ENCODE peak calls at places on chromosomes 1 and 21, in five cellular contexts. M, X, Q, L and J are unnamed samples. For H3K9me3, the result is how much of the 10 kb centered on the place peaks cover.

GRCh38 chr1:39933956-39934941 is 20.7 kb upstream of the MFSD2A start:
- DNase-seq in M (peak), X (peak), Q (peak), L (no peak), J (peak)

GRCh38 chr1:17624540-17625256 is 85.2 kb downstream of the ARHGEF10L start:
- DNase-seq in M (no peak), X (peak), Q (no peak), L (no peak), J (peak)

GRCh38 chr1:48055854-48056253 is 58.7 kb upstream of the TRABD2B start:
- DNase-seq in M (peak), X (no peak), Q (no peak), L (no peak), J (no peak)

GRCh38 chr1:213676741-213677140 is 311.0 kb upstream of the PROX1 start:
- DNase-seq in M (no peak), X (no peak), Q (no peak), L (no peak), J (no peak)

GRCh38 chr1:76037314-76037713 is 37.2 kb upstream of the ST6GALNAC3 start:
- DNase-seq in M (no peak), X (no peak), Q (no peak), L (no peak), J (no peak)

GRCh38 chr1:67626495-67627235 is 58.3 kb upstream of the GADD45A start:
- DNase-seq in M (no peak), X (no peak), Q (no peak), L (no peak), J (no peak)

GRCh38 chr1:156126701-156127534 is 12.4 kb downstream of the LMNA start:
- DNase-seq in M (no peak), X (peak), Q (no peak), L (peak), J (no peak)

GRCh38 chr21:39736716-39737115 is 8.3 kb upstream of the IGSF5 start:
- DNase-seq in M (no peak), X (no peak), Q (no peak), L (no peak), J (no peak)

GRCh38 chr21:43929217-43929971 is 64.4 kb downstream of the AGPAT3 start:
- DNase-seq in M (peak), X (peak), Q (no peak), L (no peak), J (no peak)

GRCh38 chr1:196385109-196385508 is 223.1 kb downstream of the KCNT2 start:
- DNase-seq in M (no peak), X (no peak), Q (no peak), L (no peak), J (no peak)

GRCh38 chr1:165795894-165796293 is 27.2 kb upstream of the TMCO1 start:
- DNase-seq in M (no peak), X (no peak), Q (no peak), L (peak), J (no peak)

GRCh38 chr1:6819641-6820040 is 34.4 kb downstream of the CAMTA1 start:
- DNase-seq in M (no peak), X (no peak), Q (no peak), L (no peak), J (no peak)

GRCh38 chr1:155888481-155888880 is 22.7 kb downstream of the RIT1 start:
- DNase-seq in M (no peak), X (no peak), Q (no peak), L (no peak), J (no peak)

DNA sequence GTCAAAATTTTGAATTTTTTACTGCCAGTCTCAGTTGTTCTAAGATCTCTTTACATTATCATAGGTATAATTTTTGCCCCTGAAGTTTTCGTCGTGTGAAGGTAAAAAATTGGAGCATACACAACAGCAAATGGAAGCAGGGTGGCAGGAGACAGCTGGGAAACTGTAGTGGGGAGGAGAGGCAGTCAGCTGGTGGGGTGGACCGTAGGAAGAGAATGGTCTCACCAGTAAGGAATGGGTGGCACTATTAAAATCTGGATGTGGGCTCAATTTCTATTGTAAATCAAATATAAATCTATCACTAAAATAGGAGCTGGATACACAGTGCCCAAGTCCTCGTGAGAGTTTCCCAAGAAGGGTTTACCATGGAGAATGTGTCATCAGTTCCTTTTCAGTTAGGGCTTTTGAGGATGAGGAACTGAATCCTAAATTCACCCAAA is 10.3 kb upstream of the IRF2BP2 start:
- DNase-seq in M (no peak), X (no peak), Q (no peak), L (no peak), J (peak)
- H3K4me3 ChIP-seq in M (no peak), X (no peak), Q (no peak), L (no peak), J (no peak)

GRCh38 chr1:44355582-44356305 is 687 bp upstream of the ERI3 start:
- DNase-seq in M (no peak), X (no peak), Q (no peak), L (no peak), J (no peak)
- H3K9me3 ChIP-seq in M (under half), X (under half), Q (under half), L (under half), J (under half)

DNA sequence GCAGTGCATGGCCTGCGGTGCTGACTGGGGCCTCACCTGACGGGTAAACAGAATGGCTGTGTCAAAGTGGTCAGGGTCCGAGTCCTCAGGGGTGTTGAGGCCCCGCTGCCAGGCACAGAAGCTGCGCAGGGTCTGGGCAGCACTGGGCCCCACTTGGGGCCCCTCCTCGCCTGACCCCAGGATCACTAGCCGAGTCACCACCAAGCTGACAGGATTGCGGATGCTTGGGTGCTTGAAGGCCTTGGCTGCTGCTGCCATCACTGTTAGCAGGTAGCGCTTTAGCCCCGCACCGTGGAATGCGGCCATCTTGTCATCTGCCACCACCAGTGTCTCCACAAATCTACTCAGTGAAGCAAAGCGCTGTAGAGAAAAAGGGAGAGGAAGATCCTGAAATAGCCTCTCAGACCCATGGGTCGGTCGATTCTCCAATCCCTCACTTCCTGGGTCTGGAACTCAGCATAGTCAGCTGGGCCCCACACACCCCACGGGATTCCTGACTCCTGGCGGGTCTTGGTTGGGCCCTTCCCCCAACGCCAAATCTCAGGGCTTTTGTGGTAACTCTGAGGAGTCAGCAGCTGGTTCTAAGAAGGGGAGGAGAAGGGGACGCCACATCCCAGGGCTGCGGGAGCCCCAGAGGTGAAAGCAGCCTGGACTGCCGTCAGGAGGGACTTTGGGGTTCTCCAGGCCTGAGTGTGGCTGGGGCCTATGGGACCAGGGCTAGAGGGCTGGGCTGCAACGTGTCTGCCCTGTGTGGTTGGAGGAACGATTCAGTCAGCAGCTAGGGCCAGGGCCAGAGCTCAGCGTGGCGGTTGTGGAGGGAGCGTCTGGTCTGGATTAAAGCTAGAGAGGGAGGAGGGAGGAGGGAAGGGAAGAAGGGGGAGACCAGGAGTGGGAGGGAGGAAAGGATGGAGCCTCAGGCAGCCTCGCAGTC is 2.1 kb downstream of the ADAMTS4 start:
- DNase-seq in M (no peak), X (peak), Q (no peak), L (no peak), J (no peak)
- H3K4me3 ChIP-seq in M (peak), X (peak), Q (peak), L (no peak), J (no peak)

GRCh38 chr1:2948751-2949680 is 72.3 kb upstream of the ACTRT2 start:
- DNase-seq in M (no peak), X (peak), Q (no peak), L (no peak), J (peak)

GRCh38 chr1:2945821-2946231 is 75.4 kb upstream of the ACTRT2 start:
- DNase-seq in M (no peak), X (peak), Q (no peak), L (no peak), J (no peak)

GRCh38 chr1:2946291-2946690 is 75.0 kb upstream of the ACTRT2 start:
- DNase-seq in M (no peak), X (peak), Q (no peak), L (no peak), J (no peak)

GRCh38 chr1:2948001-2948750 is 73.1 kb upstream of the ACTRT2 start:
- DNase-seq in M (no peak), X (peak), Q (no peak), L (no peak), J (no peak)

GRCh38 chr1:2946999-2947650 is 74.1 kb upstream of the ACTRT2 start:
- DNase-seq in M (no peak), X (no peak), Q (no peak), L (no peak), J (peak)
- H3K9me3 ChIP-seq in M (under half), X (under half), Q (under half), L (under half), J (under half)

DNA sequence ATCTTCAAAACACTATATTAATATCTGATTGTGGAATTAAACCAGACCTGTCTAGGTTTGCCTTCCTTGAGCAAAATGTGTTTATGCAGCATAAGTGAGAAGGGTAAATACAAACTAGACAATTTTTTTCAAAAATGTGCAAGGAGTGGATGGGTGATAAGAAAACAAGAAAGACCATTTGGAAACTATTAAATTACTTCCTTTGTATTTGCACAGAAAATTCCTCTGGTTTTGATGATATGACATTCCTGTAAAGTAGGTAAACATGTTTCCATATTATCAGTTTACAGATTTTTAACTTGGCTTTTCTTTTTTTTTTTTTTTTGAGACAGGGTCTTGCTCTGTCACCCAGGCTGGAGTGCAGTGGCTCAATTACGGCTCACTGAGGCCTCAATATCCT is 24.8 kb upstream of the SLC30A1 start:
- DNase-seq in M (no peak), X (no peak), Q (no peak), L (no peak), J (no peak)
- H3K4me3 ChIP-seq in M (no peak), X (no peak), Q (no peak), L (no peak), J (no peak)

DNA sequence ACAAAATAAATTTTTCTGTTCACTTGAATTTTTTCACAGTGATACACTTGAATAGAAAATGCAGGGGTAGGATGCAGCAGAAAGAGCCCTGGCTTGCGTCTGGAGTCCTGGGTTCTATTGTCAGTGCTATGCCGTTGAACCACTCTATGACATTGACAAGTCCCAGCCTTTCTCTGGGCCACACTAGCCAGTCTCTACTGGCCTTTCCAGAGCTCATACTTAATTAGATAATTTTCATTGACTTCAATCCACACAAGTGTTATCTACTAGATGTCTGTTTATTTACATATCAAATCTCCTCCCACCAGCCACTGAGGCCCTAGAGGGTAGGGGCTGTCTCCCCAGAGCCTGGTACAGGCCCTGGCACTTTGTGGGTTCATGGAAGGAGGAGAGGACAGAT is 15.5 kb upstream of the CELA3B start:
- DNase-seq in M (no peak), X (no peak), Q (no peak), L (no peak), J (no peak)
- H3K9me3 ChIP-seq in M (under half), X (under half), Q (under half), L (under half), J (under half)

GRCh38 chr1:2374260-2375155 is 16.8 kb downstream of the MORN1 start:
- DNase-seq in M (no peak), X (peak), Q (no peak), L (peak), J (no peak)

GRCh38 chr1:2376261-2376741 is 15.1 kb downstream of the MORN1 start:
- DNase-seq in M (no peak), X (peak), Q (no peak), L (no peak), J (no peak)

GRCh38 chr1:2375246-2375922 is 16.0 kb downstream of the MORN1 start:
- DNase-seq in M (no peak), X (peak), Q (no peak), L (no peak), J (no peak)

GRCh38 chr1:2376931-2377672 is 14.3 kb downstream of the MORN1 start:
- DNase-seq in M (no peak), X (peak), Q (no peak), L (no peak), J (no peak)

GRCh38 chr1:2375923-2376260 is 15.5 kb downstream of the MORN1 start:
- DNase-seq in M (no peak), X (peak), Q (no peak), L (no peak), J (no peak)
- H3K4me3 ChIP-seq in M (no peak), X (no peak), Q (no peak), L (no peak), J (no peak)

GRCh38 chr1:113142791-113143190 is 69.8 kb downstream of the LRIG2 start:
- DNase-seq in M (no peak), X (no peak), Q (no peak), L (no peak), J (no peak)
- H3K9me3 ChIP-seq in M (under half), X (under half), Q (under half), L (under half), J (under half)

GRCh38 chr1:46543761-46544560 is 7.5 kb downstream of the KNCN start:
- DNase-seq in M (no peak), X (peak), Q (no peak), L (no peak), J (no peak)
- H3K4me3 ChIP-seq in M (no peak), X (no peak), Q (no peak), L (no peak), J (no peak)

GRCh38 chr1:246978281-246978680 is 29.6 kb downstream of the ZNF695 start:
- DNase-seq in M (no peak), X (no peak), Q (no peak), L (no peak), J (no peak)
- H3K9me3 ChIP-seq in M (under half), X (under half), Q (under half), L (under half), J (under half)